ENCODE peak calls at places on chromosome 5, in six cellular contexts. I, Z, B, C, Y and J are unnamed samples.

GRCh38 chr5:1554410-1554967 is 30.7 kb upstream of the LPCAT1 start:
- DNase-seq in I (no peak), Z (no peak), B (no peak), C (no peak), Y (no peak), J (no peak)

GRCh38 chr5:74639538-74640449 is 734 bp downstream of the ENC1 start:
- DNase-seq in I (no peak), Z (peak), B (peak), C (no peak), Y (no peak), J (peak)

GRCh38 chr5:83721878-83722779 is 1.5 kb upstream of the HAPLN1 start:
- DNase-seq in I (no peak), Z (peak), B (peak), C (no peak), Y (no peak), J (no peak)

GRCh38 chr5:135740475-135740874 is 94.0 kb upstream of the SLC25A48 start:
- DNase-seq in I (no peak), Z (no peak), B (no peak), C (no peak), Y (no peak), J (no peak)

GRCh38 chr5:3000631-3001030 is 249.2 kb upstream of the IRX2 start:
- DNase-seq in I (no peak), Z (no peak), B (no peak), C (no peak), Y (no peak), J (no peak)

GRCh38 chr5:32332971-32333370 is 20.2 kb upstream of the MTMR12 start:
- DNase-seq in I (no peak), Z (no peak), B (no peak), C (no peak), Y (no peak), J (no peak)

GRCh38 chr5:100757618-100758017 is 145.5 kb downstream of the ST8SIA4 start:
- DNase-seq in I (no peak), Z (no peak), B (no peak), C (no peak), Y (no peak), J (no peak)

GRCh38 chr5:154646841-154647759 is 108.1 kb upstream of the LARP1 start:
- DNase-seq in I (peak), Z (peak), B (no peak), C (no peak), Y (no peak), J (no peak)

GRCh38 chr5:176541338-176542134 is 4.3 kb upstream of the RNF44 start:
- DNase-seq in I (no peak), Z (peak), B (no peak), C (no peak), Y (peak), J (peak)

GRCh38 chr5:68110894-68111293 is 104.7 kb upstream of the PIK3R1 start:
- DNase-seq in I (no peak), Z (no peak), B (no peak), C (no peak), Y (no peak), J (no peak)

GRCh38 chr5:124408738-124409453 is 337.5 kb downstream of the ZNF608 start:
- DNase-seq in I (no peak), Z (no peak), B (no peak), C (no peak), Y (no peak), J (no peak)

GRCh38 chr5:102834438-102834964 is 79.4 kb downstream of the PAM start:
- DNase-seq in I (no peak), Z (no peak), B (no peak), C (no peak), Y (no peak), J (no peak)

GRCh38 chr5:187042-187431 is 4.3 kb upstream of the LRRC14B start:
- DNase-seq in I (no peak), Z (no peak), B (no peak), C (no peak), Y (no peak), J (no peak)

GRCh38 chr5:113760486-113760885 is 247.0 kb downstream of the YTHDC2 start:
- DNase-seq in I (no peak), Z (no peak), B (no peak), C (no peak), Y (no peak), J (no peak)

GRCh38 chr5:73214921-73215490 is 42.0 kb downstream of the TMEM174 start:
- DNase-seq in I (no peak), Z (no peak), B (no peak), C (no peak), Y (no peak), J (no peak)

GRCh38 chr5:81773574-81773973 is 22.7 kb upstream of the SSBP2 start:
- DNase-seq in I (no peak), Z (no peak), B (no peak), C (no peak), Y (no peak), J (no peak)

GRCh38 chr5:161541-162110 is 29.7 kb upstream of the LRRC14B start:
- DNase-seq in I (no peak), Z (no peak), B (no peak), C (no peak), Y (no peak), J (no peak)

GRCh38 chr5:146338774-146339714 is at the start of gene POU4F3:
- DNase-seq in I (no peak), Z (no peak), B (no peak), C (no peak), Y (no peak), J (no peak)

GRCh38 chr5:87061046-87061445 is 206.6 kb upstream of the RASA1 start:
- DNase-seq in I (no peak), Z (no peak), B (no peak), C (no peak), Y (no peak), J (no peak)

GRCh38 chr5:15002791-15003190 is 131.2 kb upstream of the ANKH start:
- DNase-seq in I (no peak), Z (no peak), B (no peak), C (no peak), Y (no peak), J (no peak)

GRCh38 chr5:133969654-133970324 is 1.4 kb upstream of the C5orf15 start:
- DNase-seq in I (no peak), Z (no peak), B (no peak), C (no peak), Y (no peak), J (no peak)

GRCh38 chr5:135662683-135663082 is 83.9 kb upstream of the CXCL14 start:
- DNase-seq in I (no peak), Z (no peak), B (no peak), C (no peak), Y (no peak), J (no peak)